ENCODE peak calls at places on chromosomes 16 and 17, in four cellular contexts. X, Q, W and F are unnamed samples.

GRCh38 chr16:69301861-69302260 is 9.3 kb upstream of the VPS4A start:
- DNase-seq in X (no peak), Q (no peak), W (no peak), F (no peak)

GRCh38 chr16:56606688-56607618 is 1.4 kb upstream of the MT2A start:
- DNase-seq in X (peak), Q (peak), W (no peak), F (peak)

GRCh38 chr17:21452377-21453143 is 76.4 kb downstream of the KCNJ12 start:
- DNase-seq in X (peak), Q (peak), W (peak), F (peak)

GRCh38 chr16:19131809-19132777 is 18.3 kb downstream of the ITPRIPL2 start:
- DNase-seq in X (no peak), Q (no peak), W (no peak), F (no peak)

GRCh38 chr17:48626470-48627241 is 498 bp upstream of the HOXB9 start:
- DNase-seq in X (peak), Q (peak), W (peak), F (peak)

GRCh38 chr17:64005734-64006167 is 7.6 kb downstream of the PRR29 start:
- DNase-seq in X (no peak), Q (no peak), W (no peak), F (no peak)

GRCh38 chr16:78522327-78522726 is 422.9 kb downstream of the WWOX start:
- DNase-seq in X (no peak), Q (no peak), W (no peak), F (no peak)

GRCh38 chr17:74748529-74749261 is at the start of gene NHERF1:
- DNase-seq in X (peak), Q (peak), W (peak), F (peak)

GRCh38 chr17:51188321-51188853 is 22.2 kb downstream of the NME2 start:
- DNase-seq in X (no peak), Q (no peak), W (no peak), F (peak)

GRCh38 chr17:64240741-64241347 is 22.2 kb downstream of the TEX2 start:
- DNase-seq in X (no peak), Q (peak), W (peak), F (peak)

GRCh38 chr17:77795685-77796084 is 162.8 kb upstream of the TNRC6C start:
- DNase-seq in X (no peak), Q (no peak), W (no peak), F (no peak)

GRCh38 chr17:38584350-38584925 is 21.3 kb downstream of the SRCIN1 start:
- DNase-seq in X (peak), Q (peak), W (peak), F (peak)

GRCh38 chr16:28000314-28000713 is 63.2 kb downstream of the GSG1L start:
- DNase-seq in X (no peak), Q (no peak), W (no peak), F (no peak)

GRCh38 chr17:59840908-59841666 is 51.7 kb downstream of the TUBD1 start:
- DNase-seq in X (no peak), Q (peak), W (no peak), F (no peak)

GRCh38 chr17:77697480-77698400 is 260.8 kb upstream of the TNRC6C start:
- DNase-seq in X (no peak), Q (no peak), W (no peak), F (no peak)

GRCh38 chr16:88534731-88535141 is 35.5 kb upstream of the ZC3H18 start:
- DNase-seq in X (peak), Q (peak), W (peak), F (no peak)

GRCh38 chr17:43871947-43872690 is 25.1 kb downstream of the CD300LG start:
- DNase-seq in X (no peak), Q (no peak), W (no peak), F (no peak)

GRCh38 chr17:56478836-56479447 is 114.6 kb upstream of the NOG start:
- DNase-seq in X (peak), Q (peak), W (peak), F (peak)

GRCh38 chr17:77200711-77201110 is 59.9 kb downstream of the SEC14L1 start:
- DNase-seq in X (no peak), Q (no peak), W (no peak), F (no peak)

GRCh38 chr16:48971571-48972071 is 310.0 kb downstream of the CBLN1 start:
- DNase-seq in X (no peak), Q (peak), W (no peak), F (no peak)

GRCh38 chr17:68260051-68260762 is 12.4 kb downstream of the AMZ2 start:
- DNase-seq in X (no peak), Q (peak), W (no peak), F (no peak)

GRCh38 chr16:83418565-83418964 is 389.2 kb upstream of the HSBP1 start:
- DNase-seq in X (peak), Q (no peak), W (no peak), F (no peak)

GRCh38 chr17:78883090-78883532 is 19.9 kb downstream of the CEP295NL start:
- DNase-seq in X (no peak), Q (peak), W (no peak), F (peak)

GRCh38 chr16:31202402-31203385 is at the start of gene PYCARD:
- DNase-seq in X (peak), Q (peak), W (peak), F (peak)

GRCh38 chr17:15909481-15909991 is 35.4 kb upstream of the ADORA2B start:
- DNase-seq in X (peak), Q (no peak), W (peak), F (no peak)

GRCh38 chr17:15885770-15886169 is 59.2 kb upstream of the ADORA2B start:
- DNase-seq in X (no peak), Q (peak), W (no peak), F (no peak)

GRCh38 chr17:16328997-16329396 is 24.3 kb downstream of the CENPV start:
- DNase-seq in X (peak), Q (no peak), W (peak), F (no peak)

GRCh38 chr16:28059841-28060240 is 3.7 kb downstream of the GSG1L start:
- DNase-seq in X (no peak), Q (no peak), W (no peak), F (no peak)

GRCh38 chr17:77961741-77962140 is 3.2 kb downstream of the TNRC6C start:
- DNase-seq in X (no peak), Q (peak), W (no peak), F (no peak)

GRCh38 chr16:2015117-2015946 is 4.3 kb upstream of the NPW start:
- DNase-seq in X (no peak), Q (no peak), W (no peak), F (peak)

DNA sequence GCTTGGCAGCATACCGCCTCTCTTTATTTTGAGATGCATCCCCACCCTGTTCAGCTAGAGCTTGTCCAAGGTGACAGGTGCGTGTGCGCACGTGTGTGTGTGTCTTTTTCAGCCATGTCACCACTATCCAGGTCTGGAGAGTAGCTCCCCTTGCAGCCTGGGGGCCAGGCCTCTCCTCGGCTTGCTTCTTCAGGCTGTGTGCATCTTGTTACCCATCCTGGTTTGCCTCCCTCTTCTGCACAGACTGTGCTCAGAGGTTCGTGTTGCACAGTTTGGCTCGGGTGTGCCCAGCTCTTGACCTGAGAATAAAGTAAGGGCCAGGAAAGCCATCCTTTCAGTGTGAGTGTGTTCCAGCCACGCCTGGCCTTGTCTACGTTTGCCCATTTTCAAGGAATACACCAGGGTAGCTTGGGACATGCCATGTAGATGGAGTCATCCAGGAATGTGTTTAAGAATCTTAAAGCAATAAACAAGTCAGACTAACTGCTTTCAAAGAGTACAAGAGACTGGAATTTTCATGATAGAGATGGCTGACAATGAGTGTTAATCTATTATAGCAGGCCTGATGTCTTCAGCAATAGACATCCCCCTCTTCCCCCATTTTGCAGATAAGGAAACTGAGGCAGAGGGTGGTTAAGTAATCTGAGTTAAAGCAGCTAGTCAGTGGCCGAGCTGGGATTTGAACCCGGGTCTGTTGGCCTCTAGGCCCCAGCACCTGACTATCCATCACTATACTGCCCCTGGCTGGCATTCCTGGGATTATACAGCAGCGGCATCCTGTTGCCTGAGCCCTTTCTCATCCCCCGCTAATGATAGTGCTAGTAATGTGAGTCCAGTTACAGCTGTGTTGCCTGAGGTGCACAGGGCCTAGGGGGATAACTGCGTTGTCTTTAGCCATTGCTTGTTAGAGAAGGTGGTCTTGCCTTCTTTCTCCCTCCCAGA is 77.9 kb downstream of the KSR1 start:
- DNase-seq in X (peak), Q (peak), W (peak), F (no peak)
- TF ChIP-seq CTCF in X (peak), Q (peak), W (peak), F (no peak)

GRCh38 chr17:17448723-17449122 is 28.1 kb upstream of the MED9 start:
- DNase-seq in X (no peak), Q (no peak), W (no peak), F (no peak)
- H2AFZ ChIP-seq in X (no peak), Q (no peak), W (no peak), F (no peak)

DNA sequence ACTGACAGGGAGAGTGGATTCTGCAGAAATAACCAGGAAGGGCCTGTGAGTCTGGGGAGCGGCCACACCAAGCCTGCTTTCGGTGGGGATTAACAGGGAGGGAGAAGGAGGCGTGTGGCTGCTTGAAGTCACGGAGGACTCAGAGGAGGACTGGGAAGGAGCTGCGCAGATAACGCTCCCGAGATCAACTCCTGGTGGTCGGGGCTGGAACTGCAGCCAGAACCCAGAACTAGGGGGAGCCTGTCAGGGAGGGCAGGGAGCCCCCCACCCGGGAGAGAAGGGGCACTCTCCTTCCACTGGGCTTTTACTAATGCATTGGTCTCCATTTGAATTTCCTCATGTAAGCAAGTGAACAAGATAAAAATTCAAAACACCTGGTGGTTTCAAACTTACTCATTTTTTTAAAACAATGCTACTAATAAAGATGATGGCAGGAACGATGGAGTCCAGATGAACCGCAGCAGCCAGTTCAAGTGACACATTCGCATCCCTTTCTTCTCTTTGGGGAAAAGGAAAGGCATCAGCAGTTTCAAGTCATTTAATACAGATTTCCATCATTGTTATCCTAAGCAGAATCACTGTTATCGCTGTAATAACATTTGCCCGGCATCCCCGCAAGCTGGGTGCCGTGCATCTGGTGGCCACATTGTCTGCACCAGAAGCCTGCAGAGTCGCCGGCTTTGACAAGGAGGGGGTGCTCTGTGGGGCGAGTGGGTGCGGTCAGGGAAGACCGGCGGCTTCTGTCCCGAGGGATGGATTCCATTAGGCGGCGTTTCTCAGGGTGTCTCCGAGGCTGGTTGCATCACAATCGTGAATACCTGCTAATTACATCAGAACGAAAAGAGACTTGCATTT is 183.0 kb downstream of the FOXL1 start:
- DNase-seq in X (peak), Q (peak), W (peak), F (peak)
- TF ChIP-seq CTCF in X (peak), Q (peak), W (peak), F (peak)

DNA sequence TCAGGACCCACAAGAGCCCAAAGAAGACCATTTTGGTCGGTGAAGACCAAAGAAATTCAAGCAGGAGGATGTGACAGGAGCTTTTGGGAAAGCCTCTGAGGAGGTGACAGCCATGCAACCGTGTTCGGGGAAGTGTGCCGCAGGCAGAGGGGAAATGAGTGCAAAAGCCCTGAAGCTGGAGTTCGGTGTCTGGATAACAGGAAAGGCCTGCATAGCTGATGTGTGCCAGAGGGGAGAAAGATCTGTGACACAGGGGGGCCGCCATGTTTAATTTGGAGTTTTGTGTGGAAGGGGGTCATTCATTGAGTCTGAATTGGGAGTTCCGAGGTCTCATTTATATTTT is 870 bp upstream of the ZC3H7A start:
- DNase-seq in X (no peak), Q (no peak), W (no peak), F (no peak)
- H2AFZ ChIP-seq in X (peak), Q (peak), W (peak), F (peak)

GRCh38 chr17:9105068-9105868 is 84.0 kb downstream of the NTN1 start:
- DNase-seq in X (no peak), Q (no peak), W (no peak), F (no peak)

GRCh38 chr17:9107527-9107926 is 86.2 kb downstream of the NTN1 start:
- DNase-seq in X (no peak), Q (no peak), W (no peak), F (no peak)

GRCh38 chr17:9109933-9110332 is 88.6 kb downstream of the NTN1 start:
- DNase-seq in X (peak), Q (no peak), W (no peak), F (no peak)

GRCh38 chr17:9110501-9110900 is 89.2 kb downstream of the NTN1 start:
- DNase-seq in X (no peak), Q (no peak), W (no peak), F (no peak)

GRCh38 chr17:9108166-9108565 is 86.9 kb downstream of the NTN1 start:
- DNase-seq in X (no peak), Q (no peak), W (no peak), F (no peak)
- TF ChIP-seq CTCF in X (no peak), Q (no peak), W (no peak), F (no peak)